ENCODE peak calls at places on chromosomes 16 and 17, in four cellular contexts. V, E, B and F are unnamed samples.

GRCh38 chr16:89473136-89473712 is 17.1 kb downstream of the ANKRD11 start:
- DNase-seq in E (no peak), B (no peak), V (no peak), F (no peak)

GRCh38 chr17:49787932-49788442 is 494 bp upstream of the KAT7 start:
- DNase-seq in V (no peak), E (no peak), B (no peak), F (no peak)

GRCh38 chr17:47232465-47232864 is 21.2 kb upstream of the ITGB3 start:
- DNase-seq in E (no peak), B (no peak), V (no peak), F (no peak)

GRCh38 chr17:30519707-30520106 is 42.5 kb downstream of the GOSR1 start:
- DNase-seq in E (no peak), V (peak; percentile 60), B (peak; percentile 13), F (peak; percentile 33)

GRCh38 chr16:17228048-17228707 is 242.6 kb downstream of the XYLT1 start:
- DNase-seq in E (no peak), B (no peak), V (no peak), F (no peak)

GRCh38 chr17:77451894-77452852 is 311.4 kb downstream of the SEC14L1 start:
- DNase-seq in E (no peak), B (no peak), V (no peak), F (peak; percentile 27)

GRCh38 chr16:71929048-71929447 is 33.7 kb downstream of the IST1 start:
- DNase-seq in V (peak; percentile 29), B (peak; percentile 23), E (no peak), F (no peak)

GRCh38 chr16:4272114-4272954 is 489 bp downstream of the TFAP4 start:
- DNase-seq in E (peak; percentile 6), V (no peak), B (peak; percentile 42), F (no peak)

GRCh38 chr17:1197781-1198490 is 18.2 kb upstream of the ABR start:
- DNase-seq in B (no peak), V (no peak), E (peak; percentile 56), F (no peak)

GRCh38 chr16:53837421-53837820 is 133.5 kb downstream of the FTO start:
- DNase-seq in V (no peak), E (no peak), B (no peak), F (no peak)

GRCh38 chr17:59743842-59744241 is 36.4 kb downstream of the VMP1 start:
- DNase-seq in B (no peak), V (no peak), E (no peak), F (no peak)

GRCh38 chr17:78484300-78485159 is 92.7 kb downstream of the DNAH17 start:
- DNase-seq in V (no peak), B (no peak), E (peak; percentile 27), F (no peak)

GRCh38 chr17:1532836-1533602 is 16.6 kb upstream of the INPP5K start:
- DNase-seq in E (peak; percentile 4), B (peak; percentile 15), V (no peak), F (no peak)

GRCh38 chr16:6483634-6484033 is 849.0 kb upstream of the RBFOX1 start:
- DNase-seq in V (no peak), E (no peak), B (no peak), F (no peak)

GRCh38 chr16:273547-274421 is 2.0 kb downstream of the RGS11 start:
- DNase-seq in B (no peak), E (no peak), V (no peak), F (no peak)

GRCh38 chr16:23640669-23640958 is 496 bp downstream of the PALB2 start:
- DNase-seq in E (no peak), B (peak; percentile 0), V (no peak), F (no peak)

GRCh38 chr16:84054916-84055315 is 12.3 kb upstream of the SLC38A8 start:
- DNase-seq in B (no peak), E (no peak), V (no peak), F (no peak)